ENCODE peak calls at places on chromosomes 5 and 9, in five cellular contexts. One of them, this sample, is unnamed.

GRCh38 chr5:131814990-131815389 is 18.2 kb upstream of the FNIP1 start:
- DNase-seq in NB4: no peak
- DNase-seq in psoas muscle: no peak
- DNase-seq in neural progenitor cell: no peak
- DNase-seq in right lobe of liver: no peak
- DNase-seq in this sample: peak

GRCh38 chr9:4964540-4964939 is 20.5 kb upstream of the JAK2 start:
- DNase-seq in NB4: no peak
- DNase-seq in psoas muscle: no peak
- DNase-seq in neural progenitor cell: peak
- DNase-seq in right lobe of liver: no peak
- DNase-seq in this sample: no peak

GRCh38 chr9:22622823-22623222 is 176.2 kb downstream of the DMRTA1 start:
- DNase-seq in NB4: no peak
- DNase-seq in psoas muscle: no peak
- DNase-seq in neural progenitor cell: no peak
- DNase-seq in right lobe of liver: no peak
- DNase-seq in this sample: no peak

GRCh38 chr9:13213337-13213736 is 66.2 kb downstream of the MPDZ start:
- DNase-seq in NB4: peak
- DNase-seq in psoas muscle: no peak
- DNase-seq in neural progenitor cell: no peak
- DNase-seq in right lobe of liver: no peak
- DNase-seq in this sample: no peak

GRCh38 chr5:109852371-109853160 is 162.8 kb downstream of the MAN2A1 start:
- DNase-seq in NB4: no peak
- DNase-seq in psoas muscle: no peak
- DNase-seq in neural progenitor cell: no peak
- DNase-seq in right lobe of liver: no peak
- DNase-seq in this sample: no peak

GRCh38 chr5:168749391-168750100 is 170.4 kb upstream of the PANK3 start:
- DNase-seq in NB4: no peak
- DNase-seq in psoas muscle: no peak
- DNase-seq in neural progenitor cell: no peak
- DNase-seq in right lobe of liver: no peak
- DNase-seq in this sample: no peak

GRCh38 chr9:93951655-93952118 is 3.5 kb downstream of the BARX1 start:
- DNase-seq in NB4: no peak
- DNase-seq in psoas muscle: no peak
- DNase-seq in neural progenitor cell: peak
- DNase-seq in right lobe of liver: no peak
- DNase-seq in this sample: no peak

GRCh38 chr5:172943283-172943841 is 15.9 kb upstream of the RPL26L1 start:
- DNase-seq in NB4: peak
- DNase-seq in psoas muscle: no peak
- DNase-seq in neural progenitor cell: peak
- DNase-seq in right lobe of liver: no peak
- DNase-seq in this sample: no peak

GRCh38 chr5:91171322-91171721 is 211.8 kb downstream of the ARRDC3 start:
- DNase-seq in NB4: peak
- DNase-seq in psoas muscle: no peak
- DNase-seq in neural progenitor cell: no peak
- DNase-seq in right lobe of liver: no peak
- DNase-seq in this sample: no peak

GRCh38 chr5:158570502-158570901 is 529.2 kb downstream of the EBF1 start:
- DNase-seq in NB4: no peak
- DNase-seq in psoas muscle: no peak
- DNase-seq in neural progenitor cell: no peak
- DNase-seq in right lobe of liver: no peak
- DNase-seq in this sample: no peak

GRCh38 chr5:54390015-54390414 is 65.5 kb upstream of the HSPB3 start:
- DNase-seq in NB4: no peak
- DNase-seq in psoas muscle: no peak
- DNase-seq in neural progenitor cell: no peak
- DNase-seq in right lobe of liver: no peak
- DNase-seq in this sample: peak

GRCh38 chr9:876425-876824 is 34.9 kb downstream of the DMRT1 start:
- DNase-seq in NB4: no peak
- DNase-seq in psoas muscle: no peak
- DNase-seq in neural progenitor cell: no peak
- DNase-seq in right lobe of liver: no peak
- DNase-seq in this sample: no peak

GRCh38 chr9:81686614-81687520 is 2.5 kb downstream of the TLE1 start:
- DNase-seq in NB4: peak
- DNase-seq in psoas muscle: peak
- DNase-seq in neural progenitor cell: peak
- DNase-seq in right lobe of liver: peak
- DNase-seq in this sample: no peak

GRCh38 chr5:41772071-41772470 is 98.2 kb downstream of the OXCT1 start:
- DNase-seq in NB4: no peak
- DNase-seq in psoas muscle: no peak
- DNase-seq in neural progenitor cell: no peak
- DNase-seq in right lobe of liver: no peak
- DNase-seq in this sample: no peak

GRCh38 chr5:172370648-172371248 is 83.6 kb downstream of the SH3PXD2B start:
- DNase-seq in NB4: peak
- DNase-seq in psoas muscle: no peak
- DNase-seq in neural progenitor cell: peak
- DNase-seq in right lobe of liver: no peak
- DNase-seq in this sample: no peak

GRCh38 chr9:109035684-109036423 is 22.6 kb upstream of the CTNNAL1 start:
- DNase-seq in NB4: no peak
- DNase-seq in psoas muscle: peak
- DNase-seq in neural progenitor cell: no peak
- DNase-seq in right lobe of liver: peak
- DNase-seq in this sample: peak

GRCh38 chr5:12272389-12272788 is 368.1 kb upstream of the CTNND2 start:
- DNase-seq in NB4: peak
- DNase-seq in psoas muscle: no peak
- DNase-seq in neural progenitor cell: peak
- DNase-seq in right lobe of liver: no peak
- DNase-seq in this sample: no peak

GRCh38 chr5:177606071-177607051 is 6.4 kb downstream of the B4GALT7 start:
- DNase-seq in NB4: no peak
- DNase-seq in psoas muscle: no peak
- DNase-seq in neural progenitor cell: no peak
- DNase-seq in right lobe of liver: no peak
- DNase-seq in this sample: no peak

GRCh38 chr5:87359106-87359505 is 53.6 kb downstream of the CCNH start:
- DNase-seq in NB4: no peak
- DNase-seq in psoas muscle: no peak
- DNase-seq in neural progenitor cell: no peak
- DNase-seq in right lobe of liver: no peak
- DNase-seq in this sample: no peak

GRCh38 chr9:122213589-122214413 is 15.0 kb downstream of the LHX6 start:
- DNase-seq in NB4: peak
- DNase-seq in psoas muscle: peak
- DNase-seq in neural progenitor cell: peak
- DNase-seq in right lobe of liver: no peak
- DNase-seq in this sample: no peak

GRCh38 chr9:111429175-111429574 is 55.0 kb downstream of the ECPAS start:
- DNase-seq in NB4: no peak
- DNase-seq in psoas muscle: no peak
- DNase-seq in neural progenitor cell: no peak
- DNase-seq in right lobe of liver: no peak
- DNase-seq in this sample: no peak

GRCh38 chr5:75961814-75962213 is 121.4 kb upstream of the SV2C start:
- DNase-seq in NB4: no peak
- DNase-seq in psoas muscle: no peak
- DNase-seq in neural progenitor cell: no peak
- DNase-seq in right lobe of liver: no peak
- DNase-seq in this sample: no peak

GRCh38 chr9:122777935-122778671 is 10.6 kb upstream of the OR5C1 start:
- DNase-seq in NB4: no peak
- DNase-seq in psoas muscle: no peak
- DNase-seq in neural progenitor cell: no peak
- DNase-seq in right lobe of liver: no peak
- DNase-seq in this sample: peak

GRCh38 chr9:68979538-68980314 is 34.2 kb downstream of the PRKACG start:
- DNase-seq in NB4: no peak
- DNase-seq in psoas muscle: no peak
- DNase-seq in neural progenitor cell: no peak
- DNase-seq in right lobe of liver: no peak
- DNase-seq in this sample: no peak

GRCh38 chr9:133008824-133009223 is 22.0 kb upstream of the GTF3C5 start:
- DNase-seq in NB4: peak
- DNase-seq in psoas muscle: no peak
- DNase-seq in neural progenitor cell: no peak
- DNase-seq in right lobe of liver: no peak
- DNase-seq in this sample: no peak

GRCh38 chr5:128062172-128062746 is 21.3 kb upstream of the SLC12A2 start:
- DNase-seq in NB4: no peak
- DNase-seq in psoas muscle: no peak
- DNase-seq in neural progenitor cell: no peak
- DNase-seq in right lobe of liver: no peak
- DNase-seq in this sample: peak

GRCh38 chr5:116315531-116315930 is 230.7 kb downstream of the COMMD10 start:
- DNase-seq in NB4: no peak
- DNase-seq in psoas muscle: no peak
- DNase-seq in neural progenitor cell: no peak
- DNase-seq in right lobe of liver: no peak
- DNase-seq in this sample: no peak

GRCh38 chr5:177537389-177538361 is 16.7 kb downstream of the FAM193B start:
- DNase-seq in NB4: no peak
- DNase-seq in psoas muscle: peak
- DNase-seq in neural progenitor cell: no peak
- DNase-seq in right lobe of liver: no peak
- DNase-seq in this sample: no peak

GRCh38 chr5:138503487-138504270 is 38.4 kb downstream of the EGR1 start:
- DNase-seq in NB4: peak
- DNase-seq in psoas muscle: no peak
- DNase-seq in neural progenitor cell: peak
- DNase-seq in right lobe of liver: no peak
- DNase-seq in this sample: no peak

GRCh38 chr9:28999806-29000205 is 1426.5 kb upstream of the C9orf72 start:
- DNase-seq in NB4: no peak
- DNase-seq in psoas muscle: no peak
- DNase-seq in neural progenitor cell: no peak
- DNase-seq in right lobe of liver: no peak
- DNase-seq in this sample: no peak

GRCh38 chr5:66498791-66499207 is 97.4 kb upstream of the MAST4 start:
- DNase-seq in NB4: peak
- DNase-seq in psoas muscle: no peak
- DNase-seq in neural progenitor cell: peak
- DNase-seq in right lobe of liver: no peak
- DNase-seq in this sample: no peak

GRCh38 chr5:146662229-146662628 is 146.2 kb upstream of the GPR151 start:
- DNase-seq in NB4: peak
- DNase-seq in psoas muscle: no peak
- DNase-seq in neural progenitor cell: no peak
- DNase-seq in right lobe of liver: no peak
- DNase-seq in this sample: no peak
- TF ChIP-seq CTCF in NB4: peak
- TF ChIP-seq CTCF in psoas muscle: peak
- TF ChIP-seq CTCF in neural progenitor cell: peak
- TF ChIP-seq CTCF in right lobe of liver: peak
- TF ChIP-seq CTCF in this sample: peak

GRCh38 chr5:31640024-31640423 is 1.1 kb downstream of the PDZD2 start:
- DNase-seq in NB4: no peak
- DNase-seq in psoas muscle: no peak
- DNase-seq in neural progenitor cell: peak
- DNase-seq in right lobe of liver: no peak
- DNase-seq in this sample: no peak
- H3K4me3 ChIP-seq in NB4: no peak
- H3K4me3 ChIP-seq in psoas muscle: peak
- H3K4me3 ChIP-seq in neural progenitor cell: peak
- H3K4me3 ChIP-seq in right lobe of liver: no peak
- H3K4me3 ChIP-seq in this sample: no peak

DNA sequence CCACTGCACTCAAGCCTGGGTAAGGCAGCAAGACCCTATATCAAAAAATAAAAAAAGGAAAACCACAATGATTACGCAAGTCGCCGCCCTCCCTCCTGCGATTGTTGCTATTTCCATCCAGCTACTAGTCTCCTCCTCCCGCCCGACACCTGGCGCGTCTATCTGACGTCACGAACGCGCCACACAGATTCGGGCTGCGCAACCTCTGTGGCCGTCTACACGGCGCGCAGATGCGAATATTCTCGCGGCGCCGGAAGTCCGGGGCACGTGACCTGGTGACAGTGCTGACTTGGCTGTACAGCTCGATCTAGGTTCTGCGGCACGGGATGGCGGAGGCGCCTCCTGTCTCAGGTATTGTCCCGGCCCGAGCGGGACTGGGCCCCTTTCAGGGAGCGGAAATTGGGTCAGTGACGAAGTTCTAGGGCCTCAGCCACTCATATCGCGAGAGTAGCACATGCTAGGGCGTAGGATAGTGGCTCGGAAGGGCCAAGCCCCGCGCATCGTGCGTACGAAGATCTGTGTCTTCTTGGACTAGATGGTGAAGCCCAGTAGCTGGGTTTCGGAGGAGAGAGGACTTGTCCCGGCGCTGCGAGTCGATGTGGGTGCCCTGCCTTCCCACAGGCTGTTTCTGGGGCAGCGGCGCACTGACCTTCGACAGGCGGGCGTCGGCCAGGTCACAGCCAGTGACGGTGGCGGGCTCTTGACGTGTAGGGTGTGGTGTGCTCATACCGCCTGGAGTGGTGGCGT is at the start of gene NFX1:
- DNase-seq in NB4: peak
- DNase-seq in psoas muscle: peak
- DNase-seq in neural progenitor cell: peak
- DNase-seq in right lobe of liver: peak
- DNase-seq in this sample: peak
- TF ChIP-seq CTCF in NB4: no peak
- TF ChIP-seq CTCF in psoas muscle: no peak
- TF ChIP-seq CTCF in neural progenitor cell: no peak
- TF ChIP-seq CTCF in right lobe of liver: no peak
- TF ChIP-seq CTCF in this sample: no peak

GRCh38 chr9:126363847-126364671 is 37.4 kb downstream of the MVB12B start:
- DNase-seq in NB4: no peak
- DNase-seq in psoas muscle: no peak
- DNase-seq in neural progenitor cell: no peak
- DNase-seq in right lobe of liver: no peak
- DNase-seq in this sample: no peak

GRCh38 chr9:126365780-126366179 is 39.2 kb downstream of the MVB12B start:
- DNase-seq in NB4: no peak
- DNase-seq in psoas muscle: no peak
- DNase-seq in neural progenitor cell: no peak
- DNase-seq in right lobe of liver: no peak
- DNase-seq in this sample: no peak

GRCh38 chr9:126363250-126363649 is 36.6 kb downstream of the MVB12B start:
- DNase-seq in NB4: no peak
- DNase-seq in psoas muscle: no peak
- DNase-seq in neural progenitor cell: no peak
- DNase-seq in right lobe of liver: no peak
- DNase-seq in this sample: no peak

GRCh38 chr9:126360073-126360472 is 33.4 kb downstream of the MVB12B start:
- DNase-seq in NB4: no peak
- DNase-seq in psoas muscle: no peak
- DNase-seq in neural progenitor cell: no peak
- DNase-seq in right lobe of liver: no peak
- DNase-seq in this sample: no peak

DNA sequence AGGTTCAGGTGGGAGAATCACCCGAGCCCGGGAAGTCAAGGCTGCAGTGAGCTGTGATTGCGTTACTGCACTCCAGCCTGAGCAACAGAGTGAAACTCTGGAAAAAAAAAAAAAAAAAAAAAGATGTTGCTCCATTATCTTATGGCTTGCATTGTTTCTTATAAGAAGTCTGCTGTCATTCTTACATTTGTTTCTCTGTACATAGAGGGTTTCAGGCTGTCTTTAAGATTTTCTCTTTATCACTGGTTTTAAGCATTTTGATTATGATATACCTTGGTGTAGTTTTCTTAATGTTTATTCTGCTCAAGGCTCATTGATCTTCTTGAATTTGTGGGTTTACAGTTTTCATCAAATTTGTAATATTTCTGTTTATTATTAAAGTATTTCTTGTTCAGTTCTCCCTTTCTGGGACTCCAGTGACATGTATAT is 35.2 kb downstream of the MVB12B start:
- DNase-seq in NB4: no peak
- DNase-seq in psoas muscle: no peak
- DNase-seq in neural progenitor cell: no peak
- DNase-seq in right lobe of liver: no peak
- DNase-seq in this sample: no peak
- H3K4me3 ChIP-seq in NB4: no peak
- H3K4me3 ChIP-seq in psoas muscle: no peak
- H3K4me3 ChIP-seq in neural progenitor cell: no peak
- H3K4me3 ChIP-seq in right lobe of liver: no peak
- H3K4me3 ChIP-seq in this sample: no peak

This sample was measured in epithelial cell of proximal tubule.